ENCODE peak calls at places on chromosomes 6 and 20, in nine cellular contexts. One of them, this sample, is unnamed.

GRCh38 chr20:61218886-61219480 is 33.1 kb upstream of the CDH4 start:
- DNase-seq in choroid plexus epithelial cell: peak; percentile 11
- DNase-seq in nephron progenitor cell: no peak
- DNase-seq in ascending aorta: no peak
- DNase-seq in prostate gland: no peak
- DNase-seq in cardiac fibroblast: no peak
- DNase-seq in progenitor cell of endocrine pancreas: no peak
- DNase-seq in upper lobe of right lung: no peak
- DNase-seq in GM20000: no peak
- DNase-seq in this sample: no peak

GRCh38 chr6:13397359-13398080 is 69.2 kb upstream of the TBC1D7 start:
- DNase-seq in choroid plexus epithelial cell: no peak
- DNase-seq in nephron progenitor cell: no peak
- DNase-seq in ascending aorta: no peak
- DNase-seq in prostate gland: no peak
- DNase-seq in cardiac fibroblast: no peak
- DNase-seq in progenitor cell of endocrine pancreas: no peak
- DNase-seq in upper lobe of right lung: no peak
- DNase-seq in GM20000: peak; percentile 76
- DNase-seq in this sample: no peak

GRCh38 chr6:37696841-37697735 is 595 bp downstream of the MDGA1 start:
- DNase-seq in choroid plexus epithelial cell: peak; percentile 20
- DNase-seq in nephron progenitor cell: peak; percentile 61
- DNase-seq in ascending aorta: no peak
- DNase-seq in prostate gland: no peak
- DNase-seq in cardiac fibroblast: no peak
- DNase-seq in progenitor cell of endocrine pancreas: peak; percentile 40
- DNase-seq in upper lobe of right lung: peak; percentile 69
- DNase-seq in GM20000: peak; percentile 69
- DNase-seq in this sample: peak; percentile 34

GRCh38 chr6:6656287-6656686 is 67.8 kb downstream of the LY86 start:
- DNase-seq in choroid plexus epithelial cell: no peak
- DNase-seq in nephron progenitor cell: no peak
- DNase-seq in ascending aorta: no peak
- DNase-seq in prostate gland: no peak
- DNase-seq in cardiac fibroblast: no peak
- DNase-seq in progenitor cell of endocrine pancreas: no peak
- DNase-seq in upper lobe of right lung: no peak
- DNase-seq in GM20000: no peak
- DNase-seq in this sample: no peak

GRCh38 chr6:165515963-165516624 is 146.9 kb downstream of the PDE10A start:
- DNase-seq in choroid plexus epithelial cell: peak; percentile 71
- DNase-seq in nephron progenitor cell: no peak
- DNase-seq in ascending aorta: no peak
- DNase-seq in prostate gland: no peak
- DNase-seq in cardiac fibroblast: peak; percentile 58
- DNase-seq in progenitor cell of endocrine pancreas: no peak
- DNase-seq in upper lobe of right lung: no peak
- DNase-seq in GM20000: no peak
- DNase-seq in this sample: no peak

GRCh38 chr6:18507561-18507960 is 120.4 kb downstream of the RNF144B start:
- DNase-seq in choroid plexus epithelial cell: peak; percentile 52
- DNase-seq in nephron progenitor cell: no peak
- DNase-seq in ascending aorta: no peak
- DNase-seq in prostate gland: no peak
- DNase-seq in cardiac fibroblast: peak; percentile 26
- DNase-seq in progenitor cell of endocrine pancreas: no peak
- DNase-seq in upper lobe of right lung: no peak
- DNase-seq in GM20000: no peak
- DNase-seq in this sample: no peak

GRCh38 chr20:37526839-37527637 is 638 bp downstream of the BLCAP start:
- DNase-seq in choroid plexus epithelial cell: no peak
- DNase-seq in nephron progenitor cell: no peak
- DNase-seq in ascending aorta: peak; percentile 55
- DNase-seq in prostate gland: no peak
- DNase-seq in cardiac fibroblast: peak; percentile 46
- DNase-seq in progenitor cell of endocrine pancreas: no peak
- DNase-seq in upper lobe of right lung: peak; percentile 69
- DNase-seq in GM20000: peak; percentile 38
- DNase-seq in this sample: peak; percentile 44

GRCh38 chr6:38192486-38192885 is 373.0 kb downstream of the ZFAND3 start:
- DNase-seq in choroid plexus epithelial cell: no peak
- DNase-seq in nephron progenitor cell: no peak
- DNase-seq in ascending aorta: peak; percentile 31
- DNase-seq in prostate gland: no peak
- DNase-seq in cardiac fibroblast: no peak
- DNase-seq in progenitor cell of endocrine pancreas: no peak
- DNase-seq in upper lobe of right lung: no peak
- DNase-seq in GM20000: no peak
- DNase-seq in this sample: no peak

GRCh38 chr6:49453221-49453620 is 9.8 kb downstream of the MMUT start:
- DNase-seq in choroid plexus epithelial cell: peak; percentile 38
- DNase-seq in nephron progenitor cell: no peak
- DNase-seq in ascending aorta: no peak
- DNase-seq in prostate gland: no peak
- DNase-seq in cardiac fibroblast: peak; percentile 13
- DNase-seq in progenitor cell of endocrine pancreas: no peak
- DNase-seq in upper lobe of right lung: no peak
- DNase-seq in GM20000: no peak
- DNase-seq in this sample: no peak

GRCh38 chr6:70108230-70108629 is 194.7 kb downstream of the COL9A1 start:
- DNase-seq in choroid plexus epithelial cell: peak; percentile 66
- DNase-seq in nephron progenitor cell: no peak
- DNase-seq in ascending aorta: no peak
- DNase-seq in prostate gland: no peak
- DNase-seq in cardiac fibroblast: peak; percentile 58
- DNase-seq in progenitor cell of endocrine pancreas: no peak
- DNase-seq in upper lobe of right lung: no peak
- DNase-seq in GM20000: peak; percentile 27
- DNase-seq in this sample: peak; percentile 29

GRCh38 chr6:137471951-137472350 is 22.2 kb downstream of the OLIG3 start:
- DNase-seq in choroid plexus epithelial cell: no peak
- DNase-seq in nephron progenitor cell: no peak
- DNase-seq in ascending aorta: no peak
- DNase-seq in prostate gland: no peak
- DNase-seq in cardiac fibroblast: no peak
- DNase-seq in progenitor cell of endocrine pancreas: no peak
- DNase-seq in upper lobe of right lung: no peak
- DNase-seq in GM20000: no peak
- DNase-seq in this sample: no peak

GRCh38 chr6:48664850-48665249 is 553.9 kb upstream of the PTCHD4 start:
- DNase-seq in choroid plexus epithelial cell: no peak
- DNase-seq in nephron progenitor cell: no peak
- DNase-seq in ascending aorta: no peak
- DNase-seq in prostate gland: no peak
- DNase-seq in cardiac fibroblast: no peak
- DNase-seq in progenitor cell of endocrine pancreas: no peak
- DNase-seq in upper lobe of right lung: no peak
- DNase-seq in GM20000: no peak
- DNase-seq in this sample: no peak

GRCh38 chr6:135531954-135532490 is 34.5 kb upstream of the AHI1 start:
- DNase-seq in choroid plexus epithelial cell: no peak
- DNase-seq in nephron progenitor cell: no peak
- DNase-seq in ascending aorta: no peak
- DNase-seq in prostate gland: no peak
- DNase-seq in cardiac fibroblast: no peak
- DNase-seq in progenitor cell of endocrine pancreas: no peak
- DNase-seq in upper lobe of right lung: no peak
- DNase-seq in GM20000: no peak
- DNase-seq in this sample: no peak

GRCh38 chr6:2616796-2617195 is 133.9 kb downstream of the MYLK4 start:
- DNase-seq in choroid plexus epithelial cell: no peak
- DNase-seq in nephron progenitor cell: no peak
- DNase-seq in ascending aorta: no peak
- DNase-seq in prostate gland: no peak
- DNase-seq in cardiac fibroblast: no peak
- DNase-seq in progenitor cell of endocrine pancreas: no peak
- DNase-seq in upper lobe of right lung: no peak
- DNase-seq in GM20000: no peak
- DNase-seq in this sample: no peak

GRCh38 chr20:844473-845225 is 11.1 kb downstream of the FAM110A start:
- DNase-seq in choroid plexus epithelial cell: peak; percentile 96
- DNase-seq in nephron progenitor cell: peak; percentile 92
- DNase-seq in ascending aorta: peak; percentile 92
- DNase-seq in prostate gland: peak; percentile 96
- DNase-seq in cardiac fibroblast: peak; percentile 95
- DNase-seq in progenitor cell of endocrine pancreas: peak; percentile 76
- DNase-seq in upper lobe of right lung: peak; percentile 94
- DNase-seq in GM20000: peak; percentile 98
- DNase-seq in this sample: peak; percentile 77

GRCh38 chr6:158043008-158043407 is 61.3 kb downstream of the SYNJ2 start:
- DNase-seq in choroid plexus epithelial cell: no peak
- DNase-seq in nephron progenitor cell: no peak
- DNase-seq in ascending aorta: no peak
- DNase-seq in prostate gland: no peak
- DNase-seq in cardiac fibroblast: no peak
- DNase-seq in progenitor cell of endocrine pancreas: no peak
- DNase-seq in upper lobe of right lung: peak; percentile 54
- DNase-seq in GM20000: no peak
- DNase-seq in this sample: no peak
- TF ChIP-seq CTCF in choroid plexus epithelial cell: no peak
- TF ChIP-seq CTCF in nephron progenitor cell: no peak
- TF ChIP-seq CTCF in ascending aorta: no peak
- TF ChIP-seq CTCF in prostate gland: no peak
- TF ChIP-seq CTCF in cardiac fibroblast: no peak
- TF ChIP-seq CTCF in progenitor cell of endocrine pancreas: no peak
- TF ChIP-seq CTCF in upper lobe of right lung: no peak
- TF ChIP-seq CTCF in GM20000: no peak
- TF ChIP-seq CTCF in this sample: no peak

GRCh38 chr6:113750148-113750547 is 107.0 kb upstream of the MARCKS start:
- DNase-seq in choroid plexus epithelial cell: no peak
- DNase-seq in nephron progenitor cell: no peak
- DNase-seq in ascending aorta: no peak
- DNase-seq in prostate gland: no peak
- DNase-seq in cardiac fibroblast: no peak
- DNase-seq in progenitor cell of endocrine pancreas: no peak
- DNase-seq in upper lobe of right lung: no peak
- DNase-seq in GM20000: no peak
- DNase-seq in this sample: no peak
- TF ChIP-seq CTCF in choroid plexus epithelial cell: no peak
- TF ChIP-seq CTCF in nephron progenitor cell: no peak
- TF ChIP-seq CTCF in ascending aorta: no peak
- TF ChIP-seq CTCF in prostate gland: no peak
- TF ChIP-seq CTCF in cardiac fibroblast: no peak
- TF ChIP-seq CTCF in progenitor cell of endocrine pancreas: no peak
- TF ChIP-seq CTCF in upper lobe of right lung: no peak
- TF ChIP-seq CTCF in GM20000: no peak
- TF ChIP-seq CTCF in this sample: no peak

GRCh38 chr6:3786131-3786530 is 34.6 kb upstream of the PXDC1 start:
- DNase-seq in choroid plexus epithelial cell: peak; percentile 30
- DNase-seq in nephron progenitor cell: no peak
- DNase-seq in ascending aorta: no peak
- DNase-seq in prostate gland: no peak
- DNase-seq in cardiac fibroblast: no peak
- DNase-seq in progenitor cell of endocrine pancreas: no peak
- DNase-seq in upper lobe of right lung: no peak
- DNase-seq in GM20000: no peak
- DNase-seq in this sample: no peak

GRCh38 chr6:3784885-3785744 is 33.6 kb upstream of the PXDC1 start:
- DNase-seq in choroid plexus epithelial cell: no peak
- DNase-seq in nephron progenitor cell: no peak
- DNase-seq in ascending aorta: no peak
- DNase-seq in prostate gland: no peak
- DNase-seq in cardiac fibroblast: no peak
- DNase-seq in progenitor cell of endocrine pancreas: no peak
- DNase-seq in upper lobe of right lung: no peak
- DNase-seq in GM20000: no peak
- DNase-seq in this sample: no peak

GRCh38 chr6:3782876-3783832 is 31.6 kb upstream of the PXDC1 start:
- DNase-seq in choroid plexus epithelial cell: peak; percentile 63
- DNase-seq in nephron progenitor cell: no peak
- DNase-seq in ascending aorta: no peak
- DNase-seq in prostate gland: no peak
- DNase-seq in cardiac fibroblast: no peak
- DNase-seq in progenitor cell of endocrine pancreas: no peak
- DNase-seq in upper lobe of right lung: no peak
- DNase-seq in GM20000: no peak
- DNase-seq in this sample: no peak

GRCh38 chr6:3785745-3786098 is 34.2 kb upstream of the PXDC1 start:
- DNase-seq in choroid plexus epithelial cell: no peak
- DNase-seq in nephron progenitor cell: no peak
- DNase-seq in ascending aorta: no peak
- DNase-seq in prostate gland: no peak
- DNase-seq in cardiac fibroblast: no peak
- DNase-seq in progenitor cell of endocrine pancreas: no peak
- DNase-seq in upper lobe of right lung: no peak
- DNase-seq in GM20000: no peak
- DNase-seq in this sample: no peak

DNA sequence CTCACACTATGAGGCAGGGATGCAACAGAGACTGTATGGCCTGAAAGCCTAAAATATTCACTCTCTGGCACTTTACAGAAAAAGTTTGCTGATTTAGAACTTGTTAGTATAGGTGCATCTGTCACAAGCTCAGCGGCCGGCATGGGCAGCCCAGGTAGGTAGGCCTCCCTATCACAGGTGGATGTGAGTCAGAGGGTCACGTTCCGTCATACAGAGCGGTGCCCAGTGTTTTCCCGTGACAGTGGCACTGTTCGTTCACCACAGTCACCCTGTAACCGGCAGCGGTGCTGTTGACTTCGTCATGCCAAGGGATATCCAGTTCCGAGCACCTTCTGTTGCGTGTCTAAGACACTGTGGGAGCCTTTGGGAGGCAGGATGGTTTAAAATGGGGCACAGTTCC is 32.9 kb upstream of the PXDC1 start:
- DNase-seq in choroid plexus epithelial cell: no peak
- DNase-seq in nephron progenitor cell: no peak
- DNase-seq in ascending aorta: no peak
- DNase-seq in prostate gland: no peak
- DNase-seq in cardiac fibroblast: no peak
- DNase-seq in progenitor cell of endocrine pancreas: no peak
- DNase-seq in upper lobe of right lung: no peak
- DNase-seq in GM20000: no peak
- DNase-seq in this sample: no peak
- TF ChIP-seq CTCF in choroid plexus epithelial cell: no peak
- TF ChIP-seq CTCF in nephron progenitor cell: no peak
- TF ChIP-seq CTCF in ascending aorta: no peak
- TF ChIP-seq CTCF in prostate gland: no peak
- TF ChIP-seq CTCF in cardiac fibroblast: no peak
- TF ChIP-seq CTCF in progenitor cell of endocrine pancreas: no peak
- TF ChIP-seq CTCF in upper lobe of right lung: no peak
- TF ChIP-seq CTCF in GM20000: no peak
- TF ChIP-seq CTCF in this sample: no peak

DNA sequence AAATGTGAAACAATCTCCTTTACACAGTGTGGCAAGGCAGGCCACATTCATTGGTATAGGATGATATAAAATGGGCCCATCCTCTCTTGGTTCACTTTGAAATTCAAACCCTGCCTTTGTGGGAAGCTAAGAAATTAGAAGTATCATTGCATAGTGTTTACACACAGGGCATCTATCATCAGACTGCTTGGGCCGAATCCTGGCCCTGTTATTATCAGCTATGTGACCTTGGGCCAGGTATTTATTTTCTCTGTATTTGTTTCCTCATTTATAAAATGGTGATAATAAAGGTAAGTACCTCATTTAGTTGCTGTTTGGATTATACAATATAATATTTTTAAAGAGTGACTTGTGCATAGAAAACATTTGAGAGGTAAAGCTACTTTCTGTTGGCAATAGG is 45.5 kb downstream of the PTPRK start:
- DNase-seq in choroid plexus epithelial cell: no peak
- DNase-seq in nephron progenitor cell: no peak
- DNase-seq in ascending aorta: no peak
- DNase-seq in prostate gland: no peak
- DNase-seq in cardiac fibroblast: no peak
- DNase-seq in progenitor cell of endocrine pancreas: no peak
- DNase-seq in upper lobe of right lung: no peak
- DNase-seq in GM20000: no peak
- DNase-seq in this sample: no peak
- TF ChIP-seq CTCF in choroid plexus epithelial cell: no peak
- TF ChIP-seq CTCF in nephron progenitor cell: no peak
- TF ChIP-seq CTCF in ascending aorta: no peak
- TF ChIP-seq CTCF in prostate gland: no peak
- TF ChIP-seq CTCF in cardiac fibroblast: no peak
- TF ChIP-seq CTCF in progenitor cell of endocrine pancreas: no peak
- TF ChIP-seq CTCF in upper lobe of right lung: no peak
- TF ChIP-seq CTCF in GM20000: no peak
- TF ChIP-seq CTCF in this sample: no peak

This sample was measured in endothelial cell.